ENCODE peak calls at places on chromosomes 1 and 21, in seven cellular contexts. O, X, L, B, R, V and C are unnamed samples.

GRCh38 chr1:31571340-31572295 is 4.7 kb upstream of the TINAGL1 start:
- DNase-seq in O (peak; percentile 52), X (no peak), L (no peak), B (no peak), R (peak; percentile 1), V (no peak), C (no peak)

GRCh38 chr1:116711061-116711582 is 43.1 kb upstream of the CD2 start:
- DNase-seq in O (no peak), X (no peak), L (no peak), B (no peak), R (peak; percentile 27), V (no peak), C (no peak)

GRCh38 chr1:159008744-159009188 is 941 bp upstream of the IFI16 start:
- DNase-seq in O (no peak), X (no peak), L (no peak), B (no peak), R (no peak), V (no peak), C (no peak)

GRCh38 chr21:44873356-44874239 is at the start of gene PTTG1IP:
- DNase-seq in O (peak; percentile 97), X (peak; percentile 98), L (peak; percentile 99), B (peak; percentile 99), R (peak; percentile 99), V (peak; percentile 96), C (peak; percentile 97)

GRCh38 chr1:218499021-218499691 is 154.0 kb downstream of the TGFB2 start:
- DNase-seq in O (no peak), X (no peak), L (no peak), B (no peak), R (no peak), V (peak; percentile 76), C (no peak)

GRCh38 chr1:57468661-57469523 is 45.0 kb upstream of the DAB1 start:
- DNase-seq in O (no peak), X (no peak), L (no peak), B (no peak), R (no peak), V (peak; percentile 59), C (no peak)

GRCh38 chr1:48761986-48762385 is 14.7 kb downstream of the BEND5 start:
- DNase-seq in O (no peak), X (no peak), L (no peak), B (peak; percentile 24), R (no peak), V (no peak), C (no peak)

GRCh38 chr1:41019353-41019745 is 2.2 kb downstream of the SLFNL1 start:
- DNase-seq in O (no peak), X (no peak), L (no peak), B (no peak), R (no peak), V (no peak), C (no peak)

GRCh38 chr1:173447224-173447623 is 29.9 kb upstream of the PRDX6 start:
- DNase-seq in O (no peak), X (no peak), L (no peak), B (no peak), R (no peak), V (no peak), C (no peak)

GRCh38 chr1:151763990-151764389 is 694 bp upstream of the MRPL9 start:
- DNase-seq in O (no peak), X (no peak), L (no peak), B (no peak), R (no peak), V (no peak), C (no peak)

GRCh38 chr1:16615253-16616252 is 2.2 kb upstream of the NBPF1 start:
- DNase-seq in O (peak; percentile 63), X (no peak), L (no peak), B (no peak), R (no peak), V (no peak), C (peak; percentile 26)

GRCh38 chr1:26459573-26460031 is 12.6 kb upstream of the HMGN2 start:
- DNase-seq in O (no peak), X (no peak), L (no peak), B (no peak), R (no peak), V (no peak), C (no peak)

GRCh38 chr1:15362737-15363128 is 47.0 kb upstream of the EFHD2 start:
- DNase-seq in O (no peak), X (no peak), L (no peak), B (no peak), R (no peak), V (no peak), C (no peak)

GRCh38 chr1:90317628-90318027 is 322.7 kb downstream of the ZNF326 start:
- DNase-seq in O (no peak), X (no peak), L (no peak), B (no peak), R (no peak), V (no peak), C (no peak)

GRCh38 chr1:93321720-93322119 is 24.0 kb upstream of the DR1 start:
- DNase-seq in O (no peak), X (no peak), L (no peak), B (no peak), R (no peak), V (no peak), C (no peak)

GRCh38 chr1:147892216-147892615 is 10.4 kb upstream of the GJA8 start:
- DNase-seq in O (no peak), X (no peak), L (no peak), B (no peak), R (peak; percentile 42), V (no peak), C (no peak)

GRCh38 chr1:53662951-53663350 is 76.0 kb downstream of the GLIS1 start:
- DNase-seq in O (no peak), X (no peak), L (no peak), B (no peak), R (no peak), V (no peak), C (no peak)

GRCh38 chr1:154992721-154993571 is 440 bp upstream of the LENEP start:
- DNase-seq in O (no peak), X (no peak), L (no peak), B (no peak), R (no peak), V (no peak), C (no peak)

GRCh38 chr1:1006305-1007159 is 6.6 kb upstream of the HES4 start:
- DNase-seq in O (no peak), X (no peak), L (no peak), B (peak; percentile 29), R (no peak), V (no peak), C (no peak)

GRCh38 chr1:24727490-24728214 is 17.6 kb upstream of the CLIC4 start:
- DNase-seq in O (peak; percentile 83), X (no peak), L (no peak), B (peak; percentile 77), R (no peak), V (peak; percentile 85), C (no peak)

GRCh38 chr1:19468397-19468956 is 16.9 kb downstream of the CAPZB start:
- DNase-seq in O (no peak), X (no peak), L (peak; percentile 30), B (no peak), R (no peak), V (no peak), C (peak; percentile 68)

GRCh38 chr1:53378061-53378460 is 50.2 kb upstream of the LRP8 start:
- DNase-seq in O (no peak), X (no peak), L (no peak), B (no peak), R (no peak), V (no peak), C (no peak)

GRCh38 chr1:27601321-27601770 is 2.6 kb downstream of the AHDC1 start:
- DNase-seq in O (no peak), X (no peak), L (no peak), B (no peak), R (no peak), V (no peak), C (no peak)

GRCh38 chr1:92240034-92240433 is 22.3 kb downstream of the C1orf146 start:
- DNase-seq in O (no peak), X (no peak), L (no peak), B (no peak), R (no peak), V (no peak), C (no peak)

GRCh38 chr1:232845521-232845920 is 40.3 kb downstream of the MAP10 start:
- DNase-seq in O (no peak), X (no peak), L (no peak), B (no peak), R (peak; percentile 71), V (no peak), C (no peak)

GRCh38 chr21:17436626-17437111 is 76.2 kb upstream of the CXADR start:
- DNase-seq in O (no peak), X (no peak), L (no peak), B (no peak), R (peak; percentile 51), V (no peak), C (no peak)

GRCh38 chr1:197423006-197423405 is 155.0 kb downstream of the CRB1 start:
- DNase-seq in O (no peak), X (no peak), L (no peak), B (no peak), R (no peak), V (peak; percentile 37), C (no peak)

GRCh38 chr1:199644912-199645311 is 382.6 kb upstream of the NR5A2 start:
- DNase-seq in O (no peak), X (no peak), L (no peak), B (no peak), R (no peak), V (no peak), C (no peak)